ENCODE peak calls at places on chromosomes 13 and 19, in five cellular contexts. Z, C, F, H and R are unnamed samples. For H3K79me1, the result is how much of the 10 kb centered on the place peaks cover.

GRCh38 chr13:106036870-106037269 is 498.6 kb downstream of the EFNB2 start:
- DNase-seq in Z (no peak), C (no peak), F (peak), H (peak), R (no peak)

GRCh38 chr13:112444001-112444311 is 67.8 kb downstream of the SPACA7 start:
- DNase-seq in Z (peak), C (peak), F (peak), H (peak), R (peak)

GRCh38 chr19:52600639-52601024 is 30.5 kb downstream of the ZNF701 start:
- DNase-seq in Z (peak), C (no peak), F (no peak), H (no peak), R (no peak)

GRCh38 chr19:44718441-44719261 is 19.7 kb downstream of the CEACAM16 start:
- DNase-seq in Z (peak), C (peak), F (peak), H (peak), R (peak)

GRCh38 chr19:15199219-15199651 is 1.6 kb downstream of the NOTCH3 start:
- DNase-seq in Z (no peak), C (no peak), F (no peak), H (no peak), R (no peak)

GRCh38 chr19:23402388-23402787 is 7.1 kb upstream of the ZNF91 start:
- DNase-seq in Z (no peak), C (no peak), F (no peak), H (no peak), R (no peak)

GRCh38 chr19:2615782-2616181 is 86.7 kb downstream of the GNG7 start:
- DNase-seq in Z (no peak), C (no peak), F (no peak), H (no peak), R (no peak)

GRCh38 chr13:111006508-111007031 is 91.7 kb upstream of the ANKRD10 start:
- DNase-seq in Z (peak), C (peak), F (no peak), H (no peak), R (peak)

GRCh38 chr13:45441633-45442032 is 23.1 kb upstream of the COG3 start:
- DNase-seq in Z (peak), C (no peak), F (no peak), H (no peak), R (peak)

GRCh38 chr19:3178973-3179738 is 587 bp downstream of the S1PR4 start:
- DNase-seq in Z (no peak), C (no peak), F (peak), H (no peak), R (no peak)

GRCh38 chr13:99314640-99315176 is 7.5 kb upstream of the GPR183 start:
- DNase-seq in Z (peak), C (no peak), F (no peak), H (no peak), R (peak)

GRCh38 chr19:46813570-46814358 is 25.4 kb upstream of the SLC1A5 start:
- DNase-seq in Z (peak), C (no peak), F (no peak), H (no peak), R (peak)

GRCh38 chr19:45130888-45131615 is 29.7 kb downstream of the NKPD1 start:
- DNase-seq in Z (peak), C (no peak), F (no peak), H (no peak), R (peak)

GRCh38 chr13:45700971-45701900 is 884 bp upstream of the CBY2 start:
- DNase-seq in Z (no peak), C (no peak), F (no peak), H (no peak), R (no peak)

GRCh38 chr13:43136940-43137574 is 113.7 kb downstream of the DNAJC15 start:
- DNase-seq in Z (no peak), C (no peak), F (no peak), H (no peak), R (no peak)

GRCh38 chr13:73828811-73829210 is 305.4 kb downstream of the KLF12 start:
- DNase-seq in Z (no peak), C (no peak), F (no peak), H (no peak), R (no peak)
- H4K8ac ChIP-seq in Z (no peak), C (no peak), F (no peak), H (no peak), R (no peak)

GRCh38 chr13:52924241-52925148 is 76.1 kb upstream of the PCDH8 start:
- DNase-seq in Z (no peak), C (no peak), F (no peak), H (no peak), R (no peak)

GRCh38 chr13:52926971-52927370 is 78.5 kb upstream of the PCDH8 start:
- DNase-seq in Z (no peak), C (no peak), F (no peak), H (no peak), R (no peak)

GRCh38 chr13:52922961-52923360 is 74.5 kb upstream of the PCDH8 start:
- DNase-seq in Z (no peak), C (no peak), F (no peak), H (no peak), R (no peak)

GRCh38 chr13:52925221-52925620 is 76.8 kb upstream of the PCDH8 start:
- DNase-seq in Z (no peak), C (no peak), F (no peak), H (no peak), R (no peak)

GRCh38 chr13:52925775-52926285 is 77.4 kb upstream of the PCDH8 start:
- DNase-seq in Z (no peak), C (no peak), F (no peak), H (no peak), R (no peak)
- H2BK5ac ChIP-seq in Z (no peak), C (peak), F (no peak), H (no peak), R (no peak)

GRCh38 chr19:928471-929259 is 2.8 kb downstream of the ARID3A start:
- DNase-seq in Z (no peak), C (no peak), F (peak), H (no peak), R (peak)
- H3K79me1 ChIP-seq in Z (under half), C (under half), F (under half), H (under half), R (under half)

GRCh38 chr19:39304185-39304513 is 7.9 kb downstream of the IFNL1 start:
- DNase-seq in Z (no peak), C (no peak), F (no peak), H (no peak), R (no peak)
- H4K8ac ChIP-seq in Z (no peak), C (no peak), F (no peak), H (no peak), R (no peak)

GRCh38 chr19:11020423-11020822 is 59.6 kb downstream of the SMARCA4 start:
- DNase-seq in Z (no peak), C (no peak), F (no peak), H (no peak), R (no peak)

GRCh38 chr19:11019824-11020223 is 59.0 kb downstream of the SMARCA4 start:
- DNase-seq in Z (no peak), C (no peak), F (no peak), H (no peak), R (no peak)

GRCh38 chr19:11023016-11023415 is 62.2 kb downstream of the SMARCA4 start:
- DNase-seq in Z (no peak), C (no peak), F (no peak), H (no peak), R (no peak)

GRCh38 chr19:11020982-11021759 is 60.3 kb downstream of the SMARCA4 start:
- DNase-seq in Z (no peak), C (no peak), F (no peak), H (no peak), R (no peak)

GRCh38 chr19:11021760-11022144 is 60.9 kb downstream of the SMARCA4 start:
- DNase-seq in Z (no peak), C (no peak), F (no peak), H (no peak), R (no peak)
- H2BK5ac ChIP-seq in Z (no peak), C (no peak), F (no peak), H (no peak), R (no peak)

GRCh38 chr19:5951338-5951861 is 26.5 kb downstream of the RANBP3 start:
- DNase-seq in Z (no peak), C (no peak), F (peak), H (no peak), R (no peak)

GRCh38 chr19:5949792-5950305 is 28.1 kb downstream of the RANBP3 start:
- DNase-seq in Z (no peak), C (no peak), F (no peak), H (no peak), R (no peak)

GRCh38 chr19:5950744-5951143 is 27.2 kb downstream of the RANBP3 start:
- DNase-seq in Z (no peak), C (no peak), F (no peak), H (no peak), R (no peak)

GRCh38 chr19:5947435-5947834 is 30.5 kb downstream of the RANBP3 start:
- DNase-seq in Z (peak), C (no peak), F (no peak), H (no peak), R (peak)

DNA sequence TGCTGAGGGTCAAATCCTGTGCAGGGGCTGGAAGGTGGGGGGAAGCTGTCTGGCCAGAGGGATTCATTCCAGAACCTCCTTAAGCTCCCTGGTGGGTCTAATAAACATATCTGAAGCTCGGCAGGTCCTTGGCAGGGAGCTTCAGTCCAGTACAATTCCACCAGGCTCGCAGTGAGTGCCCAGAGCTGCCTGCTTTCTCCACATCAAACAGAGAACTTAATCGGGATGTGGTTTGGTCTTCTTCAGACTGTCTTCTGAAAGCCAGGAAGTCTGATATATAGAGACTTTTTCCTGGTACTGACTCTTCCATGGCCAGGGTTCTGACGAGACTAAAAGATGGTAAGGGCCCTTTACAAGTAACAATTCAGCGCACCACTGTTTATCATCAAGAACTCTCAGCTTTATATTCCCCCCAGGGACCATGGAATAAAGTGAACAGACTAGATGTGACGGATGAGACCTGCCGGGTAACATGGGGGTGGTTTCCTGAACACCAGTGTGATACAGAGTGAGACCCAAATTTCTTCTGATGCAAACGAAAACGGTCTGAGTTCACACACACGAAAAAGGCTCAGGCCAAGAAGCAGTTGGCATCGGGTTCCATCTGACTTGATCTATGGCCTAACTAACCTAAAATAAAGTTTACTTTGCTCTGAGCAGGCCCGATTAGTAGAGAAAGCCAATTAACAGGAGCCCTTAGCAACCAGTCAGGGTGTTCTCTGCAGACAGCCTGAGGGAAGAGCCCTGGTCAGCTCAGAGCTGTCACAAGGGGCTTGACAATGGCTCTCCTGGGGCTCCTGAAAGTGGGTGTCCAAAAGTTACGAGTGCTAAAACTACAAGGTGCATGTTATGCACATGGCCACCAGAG is 29.0 kb downstream of the RANBP3 start:
- DNase-seq in Z (no peak), C (no peak), F (no peak), H (no peak), R (no peak)
- H3K79me1 ChIP-seq in Z (half or more), C (under half), F (under half), H (under half), R (half or more)

DNA sequence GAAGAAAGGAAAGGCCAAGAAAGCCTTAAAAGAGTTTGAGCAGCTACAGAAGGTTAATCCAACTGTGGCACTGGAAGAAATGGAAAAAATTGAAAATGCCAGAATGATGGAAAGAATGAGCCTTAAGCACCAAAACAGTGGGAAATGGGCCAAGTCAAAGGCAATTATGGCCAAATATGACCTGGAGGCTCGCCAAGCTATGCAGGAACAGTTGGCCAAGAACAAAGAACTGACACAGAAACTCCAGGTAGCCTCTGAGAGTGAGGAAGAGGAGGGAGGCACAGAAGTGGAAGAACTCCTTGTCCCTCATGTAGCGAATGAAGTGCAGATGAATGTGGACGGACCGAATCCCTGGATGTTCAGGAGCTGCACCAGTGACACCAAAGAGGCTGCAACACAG is 5.1 kb downstream of the UTP14C start:
- DNase-seq in Z (no peak), C (no peak), F (no peak), H (no peak), R (no peak)
- H4K8ac ChIP-seq in Z (no peak), C (no peak), F (no peak), H (no peak), R (no peak)

GRCh38 chr13:44171861-44172260 is 201.8 kb upstream of the SERP2 start:
- DNase-seq in Z (no peak), C (no peak), F (no peak), H (no peak), R (no peak)
- H2BK5ac ChIP-seq in Z (no peak), C (no peak), F (no peak), H (no peak), R (no peak)

DNA sequence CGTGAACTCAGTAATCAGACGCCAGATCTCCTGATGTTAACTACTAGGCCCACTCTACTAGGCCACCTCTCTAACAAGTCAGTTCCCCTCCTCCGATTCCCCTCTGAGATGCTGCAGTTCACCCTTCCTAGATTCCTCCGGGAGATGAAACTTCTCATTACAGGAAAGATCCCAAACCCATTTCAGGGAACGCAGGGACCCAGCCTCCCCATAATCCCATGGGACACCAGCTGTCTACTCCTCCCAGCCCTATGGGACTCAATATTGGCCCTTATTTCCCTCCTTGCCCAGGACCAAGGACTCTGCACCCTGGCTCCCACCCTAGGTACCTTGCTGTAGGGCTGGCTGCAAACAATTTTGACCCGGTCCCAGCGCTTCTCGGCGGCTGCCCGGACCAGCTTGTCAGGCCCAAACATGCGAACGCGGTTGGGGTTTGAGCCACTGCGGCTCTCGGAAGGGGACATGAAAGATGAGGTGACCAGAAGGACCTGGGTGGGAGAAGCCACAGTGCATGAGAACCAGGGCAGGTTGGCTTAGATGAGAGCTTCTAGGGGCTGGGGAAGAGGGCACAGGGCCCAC is 20.9 kb downstream of the XRCC1 start:
- DNase-seq in Z (no peak), C (no peak), F (no peak), H (no peak), R (no peak)
- H3K79me1 ChIP-seq in Z (under half), C (under half), F (under half), H (under half), R (under half)